ENCODE peak calls at places on chromosomes 11 and 22, in four cellular contexts. One of them, this sample, is unnamed.

GRCh38 chr22:11628651-11629511 is 3899.1 kb upstream of the OR11H1 start:
- DNase-seq in K562: no peak
- DNase-seq in H1: no peak
- DNase-seq in HepG2: no peak
- DNase-seq in this sample: no peak

GRCh38 chr11:110747531-110747930 is 35.3 kb upstream of the ARHGAP20 start:
- DNase-seq in K562: no peak
- DNase-seq in HepG2: no peak
- DNase-seq in H1: no peak
- DNase-seq in this sample: no peak

GRCh38 chr22:45503816-45504702 is 1.4 kb downstream of the FBLN1 start:
- DNase-seq in H1: peak; percentile 65
- DNase-seq in K562: no peak
- DNase-seq in HepG2: no peak
- DNase-seq in this sample: peak; percentile 72

GRCh38 chr11:76763573-76764348 is 19.4 kb upstream of the TSKU start:
- DNase-seq in K562: no peak
- DNase-seq in HepG2: no peak
- DNase-seq in H1: no peak
- DNase-seq in this sample: peak; percentile 95

GRCh38 chr11:8682219-8683114 is at the start of the genes RPL27A and TRIM66:
- DNase-seq in HepG2: peak; percentile 92
- DNase-seq in K562: peak; percentile 89
- DNase-seq in H1: peak; percentile 100
- DNase-seq in this sample: peak; percentile 95

GRCh38 chr22:48927591-48927990 is 900.1 kb downstream of the BRD1 start:
- DNase-seq in HepG2: no peak
- DNase-seq in H1: peak; percentile 13
- DNase-seq in K562: no peak
- DNase-seq in this sample: no peak

GRCh38 chr11:17740649-17741235 is 6.2 kb downstream of the KCNC1 start:
- DNase-seq in H1: no peak
- DNase-seq in K562: no peak
- DNase-seq in HepG2: no peak
- DNase-seq in this sample: no peak

GRCh38 chr22:25896098-25896497 is 154.1 kb downstream of the MYO18B start:
- DNase-seq in K562: no peak
- DNase-seq in HepG2: peak; percentile 9
- DNase-seq in H1: no peak
- DNase-seq in this sample: no peak

GRCh38 chr11:2202900-2203439 is 31.4 kb upstream of the TH start:
- DNase-seq in HepG2: no peak
- DNase-seq in K562: no peak
- DNase-seq in H1: no peak
- DNase-seq in this sample: no peak

GRCh38 chr11:35166369-35167360 is 27.7 kb downstream of the CD44 start:
- DNase-seq in K562: no peak
- DNase-seq in HepG2: no peak
- DNase-seq in H1: no peak
- DNase-seq in this sample: peak; percentile 93

GRCh38 chr22:23533328-23533762 is 46.7 kb downstream of the IGLL1 start:
- DNase-seq in HepG2: peak; percentile 59
- DNase-seq in K562: peak; percentile 73
- DNase-seq in H1: peak; percentile 87
- DNase-seq in this sample: peak; percentile 10

GRCh38 chr22:46797355-46797754 is 34.9 kb downstream of the TBC1D22A start:
- DNase-seq in H1: no peak
- DNase-seq in HepG2: peak; percentile 12
- DNase-seq in K562: no peak
- DNase-seq in this sample: peak; percentile 55

GRCh38 chr11:47905358-47906059 is 57.4 kb upstream of the NUP160 start:
- DNase-seq in H1: no peak
- DNase-seq in K562: peak; percentile 31
- DNase-seq in HepG2: no peak
- DNase-seq in this sample: peak; percentile 80

GRCh38 chr11:6175440-6175839 is 5.3 kb upstream of the OR52B2 start:
- DNase-seq in K562: no peak
- DNase-seq in HepG2: no peak
- DNase-seq in H1: no peak
- DNase-seq in this sample: no peak

GRCh38 chr11:111561801-111562325 is 21.3 kb downstream of the LAYN start:
- DNase-seq in HepG2: peak; percentile 63
- DNase-seq in K562: no peak
- DNase-seq in H1: no peak
- DNase-seq in this sample: peak; percentile 86

GRCh38 chr11:116219171-116219635 is 553.6 kb downstream of the BUD13 start:
- DNase-seq in H1: no peak
- DNase-seq in HepG2: no peak
- DNase-seq in K562: no peak
- DNase-seq in this sample: no peak

GRCh38 chr22:41596776-41597634 is 7.4 kb upstream of the PMM1 start:
- DNase-seq in HepG2: peak; percentile 39
- DNase-seq in K562: peak; percentile 48
- DNase-seq in H1: peak; percentile 87
- DNase-seq in this sample: peak; percentile 37

GRCh38 chr11:18907391-18907790 is 31.8 kb downstream of the MRGPRX1 start:
- DNase-seq in H1: no peak
- DNase-seq in K562: no peak
- DNase-seq in HepG2: no peak
- DNase-seq in this sample: no peak

GRCh38 chr11:122668562-122669090 is 13.1 kb downstream of the UBASH3B start:
- DNase-seq in HepG2: no peak
- DNase-seq in K562: no peak
- DNase-seq in H1: no peak
- DNase-seq in this sample: peak; percentile 98

DNA sequence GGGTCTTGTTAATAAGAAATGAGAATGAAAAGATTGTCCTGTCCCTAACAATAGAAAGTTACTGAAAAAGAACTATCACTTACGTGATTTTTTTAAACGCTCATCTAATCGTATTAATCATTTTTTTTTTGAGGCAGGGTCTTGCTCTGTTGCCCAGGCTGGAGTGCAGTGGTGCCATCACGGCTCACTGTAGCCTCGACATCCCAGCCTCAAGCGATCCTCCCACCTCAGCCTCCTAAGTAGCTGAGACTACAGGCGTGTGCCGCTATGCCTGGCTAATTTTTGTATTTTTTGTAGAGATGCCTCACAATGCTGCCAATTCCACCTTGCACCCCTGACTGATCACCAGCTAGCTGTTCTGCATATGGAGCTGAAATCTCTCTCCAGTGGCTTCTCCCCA is 15.7 kb downstream of the PDGFB start:
- DNase-seq in K562: no peak
- DNase-seq in H1: no peak
- DNase-seq in HepG2: no peak
- DNase-seq in this sample: no peak
- H3K36me3 ChIP-seq in K562: no peaks in the 10 kb centered on the region
- H3K36me3 ChIP-seq in H1: no peaks in the 10 kb centered on the region
- H3K36me3 ChIP-seq in HepG2: peaks cover 10% of the 10 kb centered on the region
- H3K36me3 ChIP-seq in this sample: no peaks in the 10 kb centered on the region

DNA sequence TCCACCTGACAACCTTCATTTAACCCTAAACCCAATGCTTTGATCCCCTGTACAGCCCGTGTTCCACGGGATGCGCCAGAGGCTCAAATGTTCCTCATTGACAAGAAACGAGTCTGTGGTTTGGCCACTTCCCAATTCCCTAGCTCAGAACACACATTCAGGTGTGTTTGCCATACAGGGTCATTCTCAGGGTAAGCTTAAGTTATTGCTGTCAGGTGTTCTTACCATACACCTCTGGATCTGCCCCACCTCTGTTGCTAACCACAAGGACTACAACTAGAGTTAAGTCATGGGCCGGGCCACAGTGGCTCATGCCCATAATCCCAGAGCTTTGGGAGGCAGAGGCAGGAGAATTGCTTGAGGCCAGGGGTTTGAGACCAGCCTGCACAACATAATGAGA is 45.6 kb upstream of the POLD3 start:
- DNase-seq in H1: no peak
- DNase-seq in K562: no peak
- DNase-seq in HepG2: peak; percentile 8
- DNase-seq in this sample: no peak
- TF ChIP-seq MAFK in H1: no peak
- TF ChIP-seq MAFK in K562: no peak
- TF ChIP-seq MAFK in HepG2: no peak
- TF ChIP-seq MAFK in this sample: no peak

GRCh38 chr11:65435981-65436411 is 13.4 kb downstream of the NEAT1 start:
- DNase-seq in HepG2: no peak
- DNase-seq in H1: peak; percentile 23
- DNase-seq in K562: no peak
- DNase-seq in this sample: no peak

GRCh38 chr11:65436412-65437032 is 13.9 kb downstream of the NEAT1 start:
- DNase-seq in K562: no peak
- DNase-seq in H1: no peak
- DNase-seq in HepG2: no peak
- DNase-seq in this sample: peak; percentile 49

GRCh38 chr11:65434667-65435179 is 12.1 kb downstream of the NEAT1 start:
- DNase-seq in HepG2: no peak
- DNase-seq in H1: no peak
- DNase-seq in K562: no peak
- DNase-seq in this sample: peak; percentile 38

GRCh38 chr11:65434057-65434666 is 11.6 kb downstream of the NEAT1 start:
- DNase-seq in H1: no peak
- DNase-seq in HepG2: no peak
- DNase-seq in K562: no peak
- DNase-seq in this sample: peak; percentile 34

DNA sequence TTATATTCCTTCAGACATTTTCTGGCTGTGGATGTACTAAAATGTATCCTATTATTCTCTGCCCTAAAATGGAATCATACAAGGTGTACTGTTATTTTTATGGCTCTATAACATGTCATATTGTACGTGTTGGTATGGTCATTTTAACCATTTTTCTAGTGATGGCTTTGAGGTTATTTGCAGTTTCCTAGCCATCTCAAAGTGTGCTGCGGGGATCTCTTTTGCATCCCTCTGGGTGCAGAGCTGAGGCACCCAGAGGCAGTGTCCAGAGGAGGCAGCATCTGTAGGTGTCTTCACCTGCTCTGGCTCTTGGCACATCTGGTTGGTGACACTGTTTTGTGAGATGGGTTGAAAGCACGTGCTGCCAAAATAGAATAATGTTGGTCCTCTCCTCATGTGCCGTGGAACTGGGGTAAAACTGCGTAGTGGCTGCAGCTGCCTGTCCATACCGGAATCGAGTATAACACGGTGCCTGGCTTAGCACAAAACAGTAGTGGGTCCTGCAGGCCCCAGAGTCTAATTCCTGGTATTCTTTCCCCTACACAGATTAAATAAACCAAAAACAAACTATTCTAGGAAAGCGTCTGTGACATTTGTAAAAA is 12.8 kb downstream of the NEAT1 start:
- DNase-seq in H1: peak; percentile 19
- DNase-seq in K562: no peak
- DNase-seq in HepG2: no peak
- DNase-seq in this sample: peak; percentile 45
- H3K36me3 ChIP-seq in H1: no peaks in the 10 kb centered on the region
- H3K36me3 ChIP-seq in K562: peaks cover 93% of the 10 kb centered on the region
- H3K36me3 ChIP-seq in HepG2: peaks cover 8% of the 10 kb centered on the region
- H3K36me3 ChIP-seq in this sample: peaks cover 44% of the 10 kb centered on the region

DNA sequence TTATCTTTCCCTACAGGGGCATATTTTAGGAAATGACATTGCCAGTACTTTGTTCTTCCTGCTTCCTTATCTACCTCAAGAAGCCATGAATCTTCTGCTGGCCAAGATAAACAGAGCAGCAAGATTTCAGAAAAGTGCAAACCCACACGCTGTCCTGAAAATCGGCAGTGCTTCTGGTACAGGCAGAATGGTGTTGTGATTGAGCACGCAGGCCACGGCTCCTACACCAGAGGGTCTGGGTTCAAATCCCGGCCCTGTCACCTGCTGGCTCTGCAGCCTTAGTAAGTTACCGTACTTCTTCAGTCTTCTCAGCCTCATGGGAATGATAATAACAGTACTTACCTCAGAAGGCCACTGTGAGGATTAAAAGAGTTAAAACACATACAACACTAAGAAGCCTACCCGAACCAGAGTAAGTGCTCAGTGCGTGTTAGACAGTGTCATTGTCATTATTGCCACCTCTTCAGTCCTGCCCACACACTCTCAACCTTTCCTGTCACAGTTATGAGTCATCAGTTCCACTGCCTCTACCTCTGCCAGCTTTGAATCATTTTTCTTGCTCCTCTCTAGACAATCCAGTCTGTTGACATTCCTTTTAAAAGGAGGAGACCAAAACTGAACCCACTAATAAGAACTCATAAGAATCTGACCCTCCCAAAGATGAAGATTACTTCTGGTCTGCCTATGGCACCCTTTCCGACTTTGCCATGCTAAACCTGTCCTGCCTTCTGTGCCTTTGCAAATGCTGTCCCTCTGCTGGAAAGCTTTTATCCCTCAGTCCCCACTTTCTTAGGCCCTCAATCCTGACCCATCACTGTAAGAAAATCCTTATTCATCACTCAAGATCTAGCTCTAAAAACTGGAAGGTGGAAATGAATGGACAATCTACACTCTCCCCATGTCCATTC is 10.7 kb downstream of the MPZL3 start:
- DNase-seq in HepG2: peak; percentile 39
- DNase-seq in K562: peak; percentile 64
- DNase-seq in H1: no peak
- DNase-seq in this sample: no peak
- TF ChIP-seq MAFK in HepG2: no peak
- TF ChIP-seq MAFK in K562: no peak
- TF ChIP-seq MAFK in H1: no peak
- TF ChIP-seq MAFK in this sample: no peak

GRCh38 chr11:71999813-72000590 is 1.3 kb downstream of the IL18BP start:
- DNase-seq in HepG2: no peak
- DNase-seq in K562: peak; percentile 58
- DNase-seq in H1: no peak
- DNase-seq in this sample: no peak

GRCh38 chr11:71999360-71999759 is 651 bp downstream of the IL18BP start:
- DNase-seq in H1: no peak
- DNase-seq in HepG2: no peak
- DNase-seq in K562: no peak
- DNase-seq in this sample: peak; percentile 52

GRCh38 chr11:72001834-72002591 is 3.3 kb downstream of the IL18BP start:
- DNase-seq in H1: no peak
- DNase-seq in K562: no peak
- DNase-seq in HepG2: no peak
- DNase-seq in this sample: no peak

GRCh38 chr11:72001255-72001654 is 2.5 kb downstream of the IL18BP start:
- DNase-seq in K562: no peak
- DNase-seq in HepG2: no peak
- DNase-seq in H1: no peak
- DNase-seq in this sample: no peak

DNA sequence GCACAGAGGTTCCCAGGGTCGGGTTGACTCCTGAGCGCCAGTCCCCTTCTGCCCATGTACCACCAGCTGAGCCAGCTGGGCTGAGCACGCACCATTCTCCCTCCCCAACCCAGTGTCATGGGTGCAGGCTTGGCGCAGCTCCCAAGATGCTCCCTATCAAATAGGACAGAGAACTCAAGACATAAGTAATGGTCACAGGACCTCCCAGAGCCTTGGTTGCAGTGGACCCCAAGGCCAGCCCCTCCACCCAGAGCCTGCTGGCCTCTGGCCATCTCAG is 1.8 kb downstream of the IL18BP start:
- DNase-seq in H1: no peak
- DNase-seq in K562: no peak
- DNase-seq in HepG2: no peak
- DNase-seq in this sample: no peak
- H3K36me3 ChIP-seq in H1: peaks cover 40% of the 10 kb centered on the region
- H3K36me3 ChIP-seq in K562: peaks cover 76% of the 10 kb centered on the region
- H3K36me3 ChIP-seq in HepG2: peaks cover 27% of the 10 kb centered on the region
- H3K36me3 ChIP-seq in this sample: peaks cover 50% of the 10 kb centered on the region

GRCh38 chr11:45362636-45363035 is 76.5 kb upstream of the SYT13 start:
- DNase-seq in HepG2: no peak
- DNase-seq in K562: no peak
- DNase-seq in H1: no peak
- DNase-seq in this sample: no peak
- TF ChIP-seq MAFK in HepG2: no peak
- TF ChIP-seq MAFK in K562: no peak
- TF ChIP-seq MAFK in H1: no peak
- TF ChIP-seq MAFK in this sample: no peak

This sample was measured in IMR-90.